ENCODE peak calls at places on chromosomes 1 and 21, in seven cellular contexts. D is B cell, B is KG1, Y is heart left ventricle, Q is sigmoid colon, U is putamen, W is breast epithelium. F is an unnamed sample.

GRCh38 chr1:19414490-19414889 is 70.8 kb downstream of the CAPZB start:
- DNase-seq in D (no peak), U (peak), Q (peak), W (no peak), B (no peak), Y (no peak), F (no peak)

GRCh38 chr21:46295996-46296752 is 10.0 kb downstream of the YBEY start:
- DNase-seq in U (peak), W (peak), D (peak), B (no peak), Y (peak), Q (peak), F (peak)

GRCh38 chr1:169604781-169605560 is 18.7 kb upstream of the F5 start:
- DNase-seq in Y (no peak), W (no peak), D (no peak), U (no peak), B (peak), Q (no peak), F (no peak)

GRCh38 chr1:182960046-182960445 is 7.1 kb upstream of the SHCBP1L start:
- DNase-seq in D (no peak), W (no peak), B (no peak), U (no peak), Y (no peak), Q (no peak), F (no peak)

GRCh38 chr1:36155560-36156328 is at the start of gene MAP7D1:
- DNase-seq in U (peak), W (peak), Y (peak), Q (peak), D (peak), B (peak), F (peak)

GRCh38 chr21:34930971-34931370 is 118.1 kb downstream of the RUNX1 start:
- DNase-seq in W (no peak), Q (no peak), U (no peak), B (no peak), Y (no peak), D (no peak), F (no peak)

GRCh38 chr21:42553435-42553834 is 39.8 kb downstream of the SLC37A1 start:
- DNase-seq in Q (no peak), W (no peak), B (no peak), U (no peak), D (no peak), Y (no peak), F (no peak)

GRCh38 chr1:151811181-151811580 is 6.0 kb upstream of the LINGO4 start:
- DNase-seq in Q (no peak), W (no peak), U (no peak), B (no peak), Y (no peak), D (no peak), F (no peak)

GRCh38 chr21:41878831-41879189 is 334 bp downstream of the PRDM15 start:
- DNase-seq in W (peak), Y (peak), D (peak), Q (peak), U (peak), B (no peak), F (peak)